ENCODE peak calls at places on chromosomes 11 and 22, in six cellular contexts. O is cardiac septum; X is ovary; G is naive thymus-derived CD8-positive, alpha-beta T cell; E is GM23248; L is NCI-H1105 treated with DMSO at 0.1 percent for 48 hours. Q is an unnamed sample.

GRCh38 chr22:44837481-44837880 is 85.1 kb downstream of the ARHGAP8 start:
- DNase-seq in L (no peak), G (no peak), O (no peak), E (no peak), X (no peak), Q (no peak)

GRCh38 chr22:38952382-38952993 is 4.9 kb upstream of the APOBEC3A start:
- DNase-seq in L (no peak), X (no peak), O (no peak), G (no peak), E (no peak), Q (no peak)

GRCh38 chr22:27986459-27986858 is 67.4 kb upstream of the PITPNB start:
- DNase-seq in L (no peak), X (no peak), E (no peak), G (no peak), O (no peak), Q (peak; percentile 26)

GRCh38 chr11:41177791-41178190 is 281.7 kb downstream of the LRRC4C start:
- DNase-seq in O (no peak), X (no peak), G (no peak), E (no peak), L (no peak), Q (no peak)

GRCh38 chr11:67576742-67577475 is 6.7 kb upstream of the GSTP1 start:
- DNase-seq in X (no peak), O (no peak), L (no peak), E (no peak), G (no peak), Q (no peak)

GRCh38 chr22:48337957-48338792 is 1489.5 kb downstream of the BRD1 start:
- DNase-seq in O (peak; percentile 56), X (no peak), E (no peak), L (no peak), G (no peak), Q (no peak)

GRCh38 chr11:130514316-130514715 is 65.9 kb downstream of the ADAMTS15 start:
- DNase-seq in L (no peak), O (no peak), X (no peak), G (no peak), E (peak; percentile 56), Q (no peak)

GRCh38 chr11:72932132-72932570 is 117.9 kb downstream of the ATG16L2 start:
- DNase-seq in O (no peak), X (no peak), G (no peak), L (no peak), E (peak; percentile 72), Q (no peak)

GRCh38 chr22:19687561-19688300 is 26.6 kb upstream of the SEPTIN5 start:
- DNase-seq in G (no peak), X (no peak), L (peak; percentile 8), E (peak; percentile 42), O (peak; percentile 89), Q (no peak)

GRCh38 chr11:64268687-64269379 is 15.6 kb downstream of the BAD start:
- DNase-seq in O (peak; percentile 84), X (peak; percentile 82), E (peak; percentile 75), L (peak; percentile 6), G (no peak), Q (peak; percentile 89)

GRCh38 chr11:11387201-11387600 is 34.2 kb upstream of the CSNK2A3 start:
- DNase-seq in E (no peak), L (no peak), X (no peak), G (no peak), O (no peak), Q (no peak)

GRCh38 chr11:78203184-78203583 is 14.5 kb downstream of the USP35 start:
- DNase-seq in G (peak; percentile 76), L (no peak), E (no peak), X (no peak), O (peak; percentile 63), Q (no peak)

GRCh38 chr11:120547871-120548681 is 36.5 kb downstream of the GRIK4 start:
- DNase-seq in O (peak; percentile 92), G (no peak), E (peak; percentile 99), L (peak; percentile 95), X (peak; percentile 93), Q (peak; percentile 86)

GRCh38 chr22:49196046-49196511 is 631.6 kb downstream of the BRD1 start:
- DNase-seq in E (no peak), X (no peak), G (no peak), L (no peak), O (peak; percentile 56), Q (no peak)

GRCh38 chr11:61922539-61922938 is 5.2 kb upstream of the RAB3IL1 start:
- DNase-seq in X (peak; percentile 94), L (no peak), G (no peak), E (peak; percentile 85), O (peak; percentile 92), Q (peak; percentile 83)

GRCh38 chr11:29527391-29527936 is 489.4 kb downstream of the KCNA4 start:
- DNase-seq in G (no peak), L (no peak), E (peak; percentile 69), X (no peak), O (no peak), Q (no peak)

GRCh38 chr11:104772806-104773241 is 125.4 kb downstream of the CASP12 start:
- DNase-seq in L (no peak), O (no peak), E (peak; percentile 94), X (no peak), G (peak; percentile 23), Q (no peak)

GRCh38 chr11:62988281-62988680 is 3.5 kb upstream of the SLC22A6 start:
- DNase-seq in E (no peak), O (peak; percentile 71), G (no peak), L (no peak), X (no peak), Q (peak; percentile 64)

GRCh38 chr11:23398052-23398451 is 537.8 kb upstream of the CCDC179 start:
- DNase-seq in L (no peak), E (no peak), O (no peak), X (no peak), G (no peak), Q (no peak)

GRCh38 chr22:17477401-17477833 is 85.9 kb upstream of the SLC25A18 start:
- DNase-seq in G (no peak), E (no peak), X (peak; percentile 55), L (peak; percentile 84), O (no peak), Q (no peak)

Q was measured in coronary artery.